ENCODE peak calls at places on chromosomes 11 and 22, in four cellular contexts. Z is dorsolateral prefrontal cortex, L is A549, D is astrocyte. W is an unnamed sample.

GRCh38 chr11:64183890-64184289 is 2.1 kb upstream of the STIP1 start:
- DNase-seq in D (no peak), L (no peak), Z (no peak), W (no peak)

GRCh38 chr11:77147668-77148321 is 19.7 kb downstream of the MYO7A start:
- DNase-seq in Z (no peak), L (no peak), D (no peak), W (peak)

GRCh38 chr22:32804036-32804435 is 2.5 kb downstream of the TIMP3 start:
- DNase-seq in Z (no peak), D (peak), L (no peak), W (no peak)

GRCh38 chr11:44171518-44171917 is 76.0 kb downstream of the EXT2 start:
- DNase-seq in D (peak), L (no peak), Z (no peak), W (no peak)

GRCh38 chr22:41197808-41198585 is 7.1 kb upstream of the L3MBTL2 start:
- DNase-seq in Z (peak), D (peak), L (no peak), W (no peak)

GRCh38 chr11:17600316-17601205 is 53.5 kb downstream of the OTOG start:
- DNase-seq in D (no peak), L (no peak), Z (no peak), W (no peak)

GRCh38 chr22:45923812-45924211 is 53.1 kb downstream of the WNT7B start:
- DNase-seq in Z (no peak), L (no peak), D (no peak), W (no peak)

GRCh38 chr11:32893947-32894827 is 1.6 kb downstream of the QSER1 start:
- DNase-seq in D (peak), L (peak), Z (no peak), W (peak)

GRCh38 chr11:134153147-134153905 is 70.4 kb downstream of the NCAPD3 start:
- DNase-seq in Z (no peak), L (no peak), D (no peak), W (no peak)

GRCh38 chr22:41909290-41910049 is 5.4 kb downstream of the SHISA8 start:
- DNase-seq in D (no peak), L (no peak), Z (no peak), W (no peak)

GRCh38 chr22:32557424-32557823 is 82.8 kb downstream of the FBXO7 start:
- DNase-seq in L (peak), Z (no peak), D (no peak), W (no peak)

GRCh38 chr11:114208371-114208770 is 87.8 kb upstream of the NNMT start:
- DNase-seq in L (no peak), Z (no peak), D (no peak), W (no peak)

GRCh38 chr11:133911169-133911568 is 45.6 kb downstream of the IGSF9B start:
- DNase-seq in L (peak), D (no peak), Z (no peak), W (no peak)

GRCh38 chr11:71202966-71203365 is 49.4 kb downstream of the SHANK2 start:
- DNase-seq in Z (no peak), L (no peak), D (no peak), W (no peak)

GRCh38 chr11:108115495-108116140 is 5.7 kb upstream of the ACAT1 start:
- DNase-seq in Z (peak), L (peak), D (peak), W (peak)

GRCh38 chr11:84407091-84407490 is 1120.9 kb upstream of the CCDC90B start:
- DNase-seq in L (no peak), Z (no peak), D (no peak), W (no peak)

GRCh38 chr11:58075781-58076180 is 45.0 kb downstream of the OR6Q1 start:
- DNase-seq in L (no peak), D (peak), Z (no peak), W (peak)

GRCh38 chr22:20013382-20013871 is 3.2 kb downstream of the ARVCF start:
- DNase-seq in D (peak), L (peak), Z (no peak), W (no peak)

GRCh38 chr11:130769782-130770565 is 146.3 kb downstream of the SNX19 start:
- DNase-seq in Z (no peak), D (peak), L (no peak), W (no peak)

GRCh38 chr11:73265278-73265810 is 6.8 kb upstream of the P2RY6 start:
- DNase-seq in D (peak), L (no peak), Z (no peak), W (no peak)

GRCh38 chr22:16568425-16568758 is 24.2 kb downstream of the CCT8L2 start:
- DNase-seq in Z (no peak), L (no peak), D (no peak), W (no peak)

GRCh38 chr11:28343304-28344233 is 235.4 kb downstream of the METTL15 start:
- DNase-seq in L (peak), Z (no peak), D (peak), W (peak)

GRCh38 chr11:39668640-39669039 is 1790.8 kb downstream of the LRRC4C start:
- DNase-seq in Z (no peak), L (no peak), D (peak), W (peak)

GRCh38 chr11:39664023-39664422 is 1795.4 kb downstream of the LRRC4C start:
- DNase-seq in D (no peak), Z (no peak), L (no peak), W (no peak)
- TF ChIP-seq CTCF in D (no peak), Z (no peak), L (no peak), W (no peak)

DNA sequence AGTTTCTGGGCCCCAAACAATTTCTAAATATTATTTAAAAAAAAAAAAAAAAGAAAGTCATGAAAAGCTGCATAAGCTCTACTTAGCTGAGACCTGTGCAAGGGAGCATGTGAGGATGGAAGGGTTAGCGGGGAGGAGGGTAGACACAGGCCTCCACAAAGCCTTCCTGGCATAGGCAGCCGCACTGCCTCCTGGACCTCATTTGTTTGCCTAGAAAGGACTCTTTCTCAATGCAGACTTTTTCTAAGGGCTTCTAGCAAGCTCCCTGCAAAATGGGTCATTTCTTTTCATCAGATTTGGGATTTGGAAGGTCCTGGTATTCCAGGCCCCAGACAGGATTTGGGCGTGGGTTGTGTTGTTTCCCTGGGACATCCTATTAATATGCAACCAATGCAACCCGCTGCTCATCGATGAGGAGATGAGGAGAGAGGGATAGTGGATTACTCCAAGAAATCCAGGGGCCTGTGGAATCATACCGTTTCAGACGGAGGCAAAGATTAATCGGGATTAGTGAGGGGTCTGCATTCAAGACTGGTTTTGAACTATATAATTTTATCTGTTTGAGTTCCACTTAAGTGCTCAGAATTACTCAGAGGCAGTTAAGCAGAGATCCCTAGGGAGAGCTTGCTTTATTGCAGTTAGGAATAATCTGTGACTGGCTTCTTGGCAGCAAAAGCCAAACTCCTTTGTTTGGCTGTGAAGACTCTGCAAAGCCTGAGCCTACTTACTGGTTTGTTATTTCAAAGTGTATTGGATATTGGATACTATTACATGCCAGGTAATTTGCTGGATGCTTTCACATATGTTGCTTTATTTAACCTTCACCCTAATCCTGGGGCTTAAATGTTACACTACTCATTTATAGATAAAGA is 106.9 kb upstream of the NAV2 start:
- DNase-seq in D (peak), Z (no peak), L (no peak), W (no peak)
- H3K27ac ChIP-seq in D (no peak), Z (no peak), L (no peak), W (no peak)

GRCh38 chr11:81005595-81005994 is 1564.8 kb upstream of the TENM4 start:
- DNase-seq in D (peak), L (peak), Z (no peak), W (peak)

GRCh38 chr11:81004576-81004975 is 1563.7 kb upstream of the TENM4 start:
- DNase-seq in L (no peak), D (no peak), Z (no peak), W (no peak)

GRCh38 chr11:81002374-81002773 is 1561.5 kb upstream of the TENM4 start:
- DNase-seq in L (no peak), D (no peak), Z (no peak), W (no peak)

GRCh38 chr11:81010631-81011030 is 1569.8 kb upstream of the TENM4 start:
- DNase-seq in L (no peak), D (no peak), Z (no peak), W (no peak)

GRCh38 chr11:81007046-81007445 is 1566.2 kb upstream of the TENM4 start:
- DNase-seq in Z (no peak), L (no peak), D (peak), W (peak)
- TF ChIP-seq CTCF in Z (peak), L (no peak), D (peak), W (no peak)

GRCh38 chr11:79441159-79441875 is 487 bp upstream of the TENM4 start:
- DNase-seq in Z (no peak), L (no peak), D (peak), W (no peak)
- H3K27ac ChIP-seq in Z (peak), L (no peak), D (peak), W (peak)

DNA sequence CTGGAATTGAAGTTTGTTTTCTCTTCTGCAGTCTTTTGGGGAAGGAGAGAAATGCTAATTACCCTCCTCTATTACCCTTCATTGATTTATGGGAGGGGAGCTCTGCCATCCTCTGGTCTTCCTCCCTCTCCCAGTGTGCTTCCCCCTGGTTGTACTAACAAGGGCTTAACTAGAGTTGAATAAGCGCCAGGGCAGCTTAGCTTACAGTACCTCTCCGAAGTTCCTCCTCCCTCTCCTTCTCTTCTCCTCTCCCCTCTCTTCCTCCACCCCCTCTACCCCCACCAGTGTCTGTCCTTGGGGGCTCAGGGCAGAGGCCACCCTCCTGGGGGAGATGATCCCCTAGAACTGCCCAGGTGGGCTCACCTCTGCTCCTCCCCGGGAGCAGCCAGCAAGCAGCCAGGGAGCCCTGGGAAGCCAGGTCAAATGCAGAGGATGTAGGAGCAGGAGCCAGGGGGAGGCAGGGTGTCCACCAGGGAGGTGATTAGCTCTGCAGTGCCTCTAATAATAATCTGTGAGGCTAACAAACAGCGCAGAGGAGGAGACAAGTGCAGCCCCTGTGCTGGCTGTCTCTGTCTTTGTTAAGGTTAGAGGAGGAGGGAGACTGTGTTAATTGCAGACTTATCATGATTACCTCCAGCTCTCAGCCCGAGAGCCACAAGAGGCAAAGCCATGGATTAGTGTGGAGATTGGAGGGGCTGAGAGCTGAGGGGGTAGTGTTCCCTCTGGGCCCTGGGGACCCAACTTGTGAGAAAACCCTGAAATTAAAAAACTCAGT is 191.6 kb upstream of the CADM1 start:
- DNase-seq in D (no peak), L (no peak), Z (no peak), W (no peak)
- TF ChIP-seq CTCF in D (no peak), L (no peak), Z (no peak), W (no peak)

GRCh38 chr11:2374456-2375201 is 2.5 kb upstream of the CD81 start:
- DNase-seq in D (no peak), L (no peak), Z (no peak), W (no peak)
- H3K27ac ChIP-seq in D (no peak), L (no peak), Z (no peak), W (no peak)

GRCh38 chr11:78586452-78587046 is 11.9 kb upstream of the NARS2 start:
- DNase-seq in Z (no peak), D (no peak), L (peak), W (no peak)
- TF ChIP-seq CTCF in Z (peak), D (peak), L (peak), W (peak)

GRCh38 chr11:811446-812245 is 1.9 kb downstream of the RPLP2 start:
- DNase-seq in D (no peak), L (no peak), Z (no peak), W (no peak)
- H3K27ac ChIP-seq in D (no peak), L (peak), Z (no peak), W (peak)

GRCh38 chr11:30314625-30315024 is 8.3 kb upstream of the ARL14EP start:
- DNase-seq in L (no peak), Z (no peak), D (no peak), W (no peak)
- TF ChIP-seq CTCF in L (peak), Z (peak), D (peak), W (peak)

GRCh38 chr11:126830216-126830615 is 170.4 kb downstream of the KIRREL3 start:
- DNase-seq in L (no peak), D (no peak), Z (no peak), W (no peak)
- H3K27ac ChIP-seq in L (no peak), D (no peak), Z (no peak), W (no peak)